ENCODE peak calls at places on chromosomes 16 and 17, in ten cellular contexts. Y is stomach, G is H1, I is ovary, R is K562, W is tibial nerve, F is A549, J is suprapubic skin, X is sigmoid colon, E is HepG2. V is an unnamed sample. For H3K4me1, the result is how much of the 10 kb centered on the place peaks cover.

GRCh38 chr17:66417300-66417719 is 114.9 kb downstream of the PRKCA start:
- DNase-seq in J (no peak), Y (no peak), F (no peak), X (no peak), G (no peak), E (peak), W (no peak), I (no peak), R (no peak), V (no peak)

GRCh38 chr16:73746554-73746953 is 550.1 kb upstream of the PSMD7 start:
- DNase-seq in E (no peak), R (no peak), F (no peak), J (no peak), Y (no peak), G (no peak), W (no peak), X (no peak), I (no peak), V (no peak)

GRCh38 chr16:4344659-4345438 is 6.3 kb downstream of the PAM16 start:
- DNase-seq in Y (peak), X (peak), E (peak), W (no peak), G (no peak), J (no peak), I (no peak), R (peak), F (peak), V (no peak)

GRCh38 chr17:42337442-42337841 is 49.1 kb downstream of the STAT5A start:
- DNase-seq in X (no peak), W (no peak), Y (no peak), E (no peak), R (no peak), G (no peak), F (no peak), J (no peak), I (no peak), V (peak)

GRCh38 chr17:21129023-21129681 is 2.4 kb downstream of the DHRS7B start:
- DNase-seq in R (no peak), X (no peak), F (peak), Y (no peak), I (peak), G (no peak), E (peak), J (no peak), W (no peak), V (no peak)

GRCh38 chr16:57479422-57480126 is 6.7 kb downstream of the DOK4 start:
- DNase-seq in F (peak), X (no peak), Y (peak), W (no peak), J (peak), G (peak), R (no peak), I (peak), E (peak), V (peak)

GRCh38 chr16:53421248-53421647 is 13.0 kb upstream of the RBL2 start:
- DNase-seq in J (no peak), R (no peak), F (no peak), Y (no peak), W (no peak), X (no peak), E (no peak), I (no peak), G (no peak), V (no peak)

GRCh38 chr17:71287246-71287828 is 833.5 kb upstream of the SOX9 start:
- DNase-seq in E (no peak), X (no peak), Y (no peak), F (no peak), W (no peak), I (no peak), R (no peak), G (peak), J (no peak), V (peak)

GRCh38 chr17:2794116-2794803 is 2.0 kb upstream of the RAP1GAP2 start:
- DNase-seq in Y (no peak), F (no peak), W (no peak), I (no peak), E (no peak), G (no peak), R (no peak), J (no peak), X (no peak), V (no peak)

GRCh38 chr17:19706791-19707727 is 9.3 kb downstream of the SLC47A2 start:
- DNase-seq in Y (no peak), F (no peak), W (no peak), E (no peak), R (no peak), J (no peak), I (no peak), G (peak), X (no peak), V (no peak)

GRCh38 chr17:48074322-48075054 is 26.3 kb downstream of the NFE2L1 start:
- DNase-seq in G (peak), J (peak), I (peak), E (peak), F (peak), R (peak), Y (peak), W (peak), X (peak), V (peak)
- TF ChIP-seq EP300 in G (no peak), J (no peak), I (no peak), E (no peak), F (no peak), R (no peak), Y (no peak), W (peak), X (no peak), V (no peak)

GRCh38 chr16:2159052-2159838 is 3.7 kb downstream of the TRAF7 start:
- DNase-seq in W (peak), R (no peak), I (peak), X (peak), F (peak), J (no peak), E (no peak), G (no peak), Y (peak), V (peak)

GRCh38 chr16:2162676-2163118 is 7.1 kb downstream of the TRAF7 start:
- DNase-seq in G (no peak), X (no peak), Y (no peak), F (no peak), I (no peak), R (no peak), W (no peak), E (peak), J (no peak), V (no peak)

GRCh38 chr16:2163211-2163881 is 7.8 kb downstream of the TRAF7 start:
- DNase-seq in E (peak), I (no peak), F (no peak), Y (peak), G (no peak), X (no peak), J (peak), W (no peak), R (no peak), V (peak)

GRCh38 chr16:2161911-2162310 is 6.3 kb downstream of the TRAF7 start:
- DNase-seq in I (no peak), J (no peak), G (no peak), R (no peak), X (no peak), E (no peak), W (no peak), F (no peak), Y (no peak), V (no peak)

DNA sequence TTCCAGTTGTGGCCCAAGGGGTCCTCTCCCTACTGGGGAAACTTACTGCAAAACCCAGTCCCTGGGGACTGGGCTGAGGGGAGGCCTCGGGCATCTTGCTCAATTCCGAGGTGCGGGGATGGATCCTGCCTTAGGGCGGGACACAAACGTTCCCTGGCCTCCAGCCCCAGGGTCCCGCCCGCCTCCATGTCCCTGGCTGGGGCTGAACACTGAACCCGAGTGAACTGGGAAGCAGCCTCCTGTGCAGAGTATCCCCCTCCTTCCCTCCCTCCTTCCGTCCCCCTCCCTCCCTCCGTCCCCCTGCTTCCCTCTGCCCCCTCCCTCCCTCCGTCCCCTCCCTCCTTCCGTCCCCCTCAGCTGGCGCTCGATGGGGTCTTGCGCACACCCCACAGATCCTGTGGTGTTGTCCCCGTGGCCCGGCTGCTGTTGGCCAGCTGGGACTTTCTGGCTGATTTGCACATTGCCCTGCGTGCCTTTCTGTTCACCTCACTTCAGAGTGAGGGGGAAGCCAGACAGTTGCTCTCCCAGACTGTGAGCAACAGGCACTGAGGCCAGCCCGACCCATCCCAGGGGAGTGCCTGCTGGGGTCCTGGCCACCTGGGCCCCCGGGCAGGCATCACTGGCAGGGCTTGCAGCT is 5.5 kb downstream of the TRAF7 start:
- DNase-seq in G (no peak), I (peak), W (peak), F (no peak), Y (peak), R (no peak), J (peak), X (peak), E (peak), V (peak)
- H3K4me1 ChIP-seq in G (under half), I (under half), W (under half), F (under half), Y (half or more), R (under half), J (half or more), X (under half), E (half or more), V (under half)

DNA sequence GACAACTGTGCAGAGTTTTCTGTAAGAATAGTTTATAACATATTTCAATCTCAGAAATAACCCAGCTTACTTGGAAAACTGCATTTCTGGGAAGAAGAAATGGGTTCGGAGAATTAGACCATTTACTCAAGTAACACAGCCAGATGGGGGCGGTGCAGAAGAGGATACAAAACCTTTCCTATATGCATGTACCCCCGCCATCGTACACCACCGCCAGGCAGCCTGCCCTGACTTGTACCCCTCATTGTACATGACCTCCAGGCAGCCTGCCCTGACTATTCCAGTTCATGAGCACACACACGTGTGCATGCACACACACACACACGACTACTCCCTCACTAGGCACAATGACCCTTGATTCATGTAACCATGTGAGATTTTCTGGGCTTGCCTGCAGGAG is 154.0 kb downstream of the C16orf78 start:
- DNase-seq in R (no peak), W (no peak), F (no peak), E (no peak), Y (no peak), X (no peak), I (peak), G (no peak), J (no peak), V (no peak)
- TF ChIP-seq EP300 in R (no peak), W (no peak), F (no peak), E (no peak), Y (no peak), X (no peak), I (no peak), G (no peak), J (no peak), V (no peak)

GRCh38 chr17:1732241-1733046 is 7.9 kb downstream of the WDR81 start:
- DNase-seq in R (no peak), Y (no peak), G (no peak), E (no peak), I (no peak), F (no peak), X (no peak), W (no peak), J (no peak), V (no peak)
- H3K4me1 ChIP-seq in R (under half), Y (half or more), G (under half), E (under half), I (under half), F (under half), X (under half), W (under half), J (under half), V (under half)

GRCh38 chr17:50195196-50195865 is 6.1 kb downstream of the COL1A1 start:
- DNase-seq in G (no peak), W (no peak), F (no peak), E (no peak), J (no peak), I (no peak), R (no peak), Y (no peak), X (no peak), V (no peak)

GRCh38 chr17:50198026-50198669 is 3.3 kb downstream of the COL1A1 start:
- DNase-seq in F (peak), Y (peak), E (peak), I (peak), W (no peak), G (no peak), J (no peak), R (peak), X (peak), V (peak)

GRCh38 chr17:50194441-50195195 is 6.8 kb downstream of the COL1A1 start:
- DNase-seq in F (no peak), Y (no peak), I (no peak), X (no peak), G (no peak), E (no peak), J (no peak), W (no peak), R (no peak), V (no peak)

GRCh38 chr17:50196036-50196435 is 5.4 kb downstream of the COL1A1 start:
- DNase-seq in X (no peak), E (no peak), I (no peak), Y (no peak), J (no peak), W (no peak), G (no peak), F (no peak), R (no peak), V (no peak)

DNA sequence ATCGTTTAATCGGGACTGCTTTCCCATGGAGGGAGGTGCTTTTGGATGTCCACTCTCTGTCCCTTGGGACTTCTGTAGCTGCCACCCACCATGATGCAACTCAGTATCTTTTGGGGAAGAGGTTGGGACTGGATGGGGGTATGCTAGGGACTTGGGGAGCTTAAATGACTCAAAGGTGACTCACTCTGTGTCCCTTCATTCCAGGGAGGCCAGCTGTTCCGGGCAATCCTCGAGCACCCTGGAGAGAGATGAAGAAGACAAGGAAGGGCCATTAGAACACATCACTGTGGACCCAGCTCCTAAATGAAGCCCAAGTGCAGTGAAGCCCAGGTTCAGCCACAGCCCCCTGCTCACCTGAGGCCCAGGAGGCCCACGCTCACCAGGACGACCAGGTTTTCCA is 4.6 kb downstream of the COL1A1 start:
- DNase-seq in Y (no peak), E (no peak), R (no peak), X (peak), F (no peak), I (no peak), W (no peak), J (no peak), G (no peak), V (no peak)
- TF ChIP-seq EP300 in Y (no peak), E (no peak), R (no peak), X (no peak), F (no peak), I (no peak), W (peak), J (no peak), G (no peak), V (no peak)